ENCODE peak calls at places on chromosomes 1 and 21, in four cellular contexts. G is Panc1, P is ascending aorta, T is dorsolateral prefrontal cortex. Q is an unnamed sample.
A peak's percentile ranks its signal among the peaks of the same experiment; 100 is the strongest.

GRCh38 chr1:224245188-224245587 is 62.1 kb downstream of the DEGS1 start:
- DNase-seq in G (no peak), P (peak; percentile 67), T (no peak), Q (no peak)

GRCh38 chr1:7004181-7004580 is 218.9 kb downstream of the CAMTA1 start:
- DNase-seq in G (no peak), P (peak; percentile 34), T (no peak), Q (no peak)

GRCh38 chr1:64891440-64891815 is 74.9 kb downstream of the JAK1 start:
- DNase-seq in G (no peak), P (no peak), T (no peak), Q (no peak)

GRCh38 chr1:81801032-81801833 is 499 bp downstream of the ADGRL2 start:
- DNase-seq in G (peak; percentile 10), P (peak; percentile 88), T (peak; percentile 53), Q (peak; percentile 80)

GRCh38 chr1:52792002-52792401 is 50.6 kb upstream of the ZYG11A start:
- DNase-seq in G (no peak), P (no peak), T (no peak), Q (no peak)

GRCh38 chr1:43532716-43533115 is 2.0 kb downstream of the PTPRF start:
- DNase-seq in G (no peak), P (no peak), T (no peak), Q (no peak)

GRCh38 chr1:109398343-109399225 is 866 bp upstream of the SORT1 start:
- DNase-seq in G (no peak), P (no peak), T (no peak), Q (no peak)

GRCh38 chr1:94947453-94947852 is 20.5 kb upstream of the CNN3 start:
- DNase-seq in G (no peak), P (no peak), T (no peak), Q (no peak)

GRCh38 chr1:204746838-204747442 is 61.4 kb upstream of the LRRN2 start:
- DNase-seq in G (peak; percentile 67), P (no peak), T (no peak), Q (no peak)

GRCh38 chr1:203650012-203650836 is 23.6 kb downstream of the ATP2B4 start:
- DNase-seq in G (no peak), P (peak; percentile 76), T (no peak), Q (no peak)

GRCh38 chr1:52913537-52913936 is 8.0 kb downstream of the ECHDC2 start:
- DNase-seq in G (no peak), P (no peak), T (no peak), Q (no peak)

GRCh38 chr21:44686000-44686781 is 4.2 kb upstream of the KRTAP12-1 start:
- DNase-seq in G (no peak), P (peak; percentile 27), T (peak; percentile 33), Q (peak; percentile 41)

GRCh38 chr1:43348809-43349593 is 9.8 kb upstream of the CDC20 start:
- DNase-seq in G (peak; percentile 53), P (peak; percentile 92), T (no peak), Q (peak; percentile 91)

GRCh38 chr1:225554216-225554812 is 98.6 kb downstream of the ENAH start:
- DNase-seq in G (no peak), P (no peak), T (no peak), Q (no peak)

GRCh38 chr1:79128726-79129125 is 122.2 kb upstream of the ADGRL4 start:
- DNase-seq in G (peak; percentile 46), P (no peak), T (no peak), Q (no peak)

GRCh38 chr1:8595919-8596318 is 221.5 kb downstream of the RERE start:
- DNase-seq in G (no peak), P (no peak), T (no peak), Q (no peak)

GRCh38 chr1:8598783-8599182 is 218.7 kb downstream of the RERE start:
- DNase-seq in G (no peak), P (no peak), T (no peak), Q (no peak)

GRCh38 chr1:8598060-8598724 is 219.2 kb downstream of the RERE start:
- DNase-seq in G (no peak), P (peak; percentile 69), T (peak; percentile 51), Q (no peak)

GRCh38 chr1:8597455-8597854 is 220.0 kb downstream of the RERE start:
- DNase-seq in G (no peak), P (no peak), T (no peak), Q (no peak)

GRCh38 chr1:8595332-8595731 is 222.1 kb downstream of the RERE start:
- DNase-seq in G (no peak), P (no peak), T (no peak), Q (no peak)
- TF ChIP-seq CTCF in G (no peak), P (no peak), T (no peak), Q (no peak)

DNA sequence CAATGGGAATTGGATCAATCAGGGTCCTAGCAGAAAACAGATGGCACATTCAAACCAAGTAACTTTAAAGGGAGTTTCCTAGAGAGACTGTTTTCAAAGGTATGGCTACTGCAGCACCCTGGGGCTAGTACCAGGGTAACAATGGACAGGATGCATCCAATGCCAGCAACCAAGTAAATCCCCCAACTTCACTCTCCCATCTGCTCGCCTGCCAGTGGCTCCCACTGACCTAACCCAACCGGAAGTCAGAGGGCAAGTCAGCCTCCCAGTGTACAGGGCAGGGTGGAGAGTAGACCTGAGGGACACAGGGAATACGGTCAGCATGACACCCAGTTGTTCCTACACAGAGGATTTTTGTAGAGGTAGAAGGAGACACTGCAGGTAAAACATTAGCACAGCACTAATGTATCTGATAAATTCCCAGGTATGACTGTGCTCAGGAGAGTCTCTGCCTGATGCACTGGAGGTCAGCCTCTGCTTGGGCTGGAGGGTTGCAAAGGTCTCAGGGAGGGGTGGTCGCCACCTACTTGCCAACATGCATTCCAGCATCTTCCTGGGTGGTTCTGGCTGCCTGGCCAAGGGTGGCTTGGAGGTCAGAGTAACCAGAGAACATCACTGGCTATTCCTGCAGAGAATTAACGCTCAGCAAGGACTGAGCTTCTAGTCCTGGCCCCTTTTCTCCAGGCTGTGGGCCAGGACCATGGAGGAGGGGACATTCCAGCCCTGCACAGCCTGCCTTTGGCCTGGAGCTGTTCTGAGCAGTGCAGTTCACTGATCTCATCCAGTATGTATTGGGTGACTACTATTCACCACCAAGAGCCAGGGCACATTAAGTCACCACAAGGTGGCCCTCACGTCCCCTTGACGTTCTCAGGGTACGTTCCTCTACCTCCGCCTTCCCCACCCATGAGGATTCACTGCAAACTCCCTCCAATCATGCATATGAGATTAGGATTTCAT is 5.1 kb upstream of the GJA4 start:
- DNase-seq in G (no peak), P (peak; percentile 72), T (no peak), Q (no peak)
- TF ChIP-seq CTCF in G (no peak), P (peak; percentile 56), T (no peak), Q (no peak)

GRCh38 chr1:230086152-230086551 is 19.1 kb downstream of the GALNT2 start:
- DNase-seq in G (no peak), P (no peak), T (no peak), Q (no peak)

GRCh38 chr1:230087034-230087721 is 20.1 kb downstream of the GALNT2 start:
- DNase-seq in G (no peak), P (no peak), T (no peak), Q (no peak)

GRCh38 chr1:230084408-230085177 is 17.6 kb downstream of the GALNT2 start:
- DNase-seq in G (peak; percentile 93), P (peak; percentile 95), T (no peak), Q (no peak)

GRCh38 chr1:230083746-230084407 is 16.8 kb downstream of the GALNT2 start:
- DNase-seq in G (no peak), P (no peak), T (no peak), Q (no peak)

GRCh38 chr1:230085178-230085515 is 18.1 kb downstream of the GALNT2 start:
- DNase-seq in G (no peak), P (no peak), T (no peak), Q (no peak)
- TF ChIP-seq CTCF in G (no peak), P (no peak), T (no peak), Q (no peak)

DNA sequence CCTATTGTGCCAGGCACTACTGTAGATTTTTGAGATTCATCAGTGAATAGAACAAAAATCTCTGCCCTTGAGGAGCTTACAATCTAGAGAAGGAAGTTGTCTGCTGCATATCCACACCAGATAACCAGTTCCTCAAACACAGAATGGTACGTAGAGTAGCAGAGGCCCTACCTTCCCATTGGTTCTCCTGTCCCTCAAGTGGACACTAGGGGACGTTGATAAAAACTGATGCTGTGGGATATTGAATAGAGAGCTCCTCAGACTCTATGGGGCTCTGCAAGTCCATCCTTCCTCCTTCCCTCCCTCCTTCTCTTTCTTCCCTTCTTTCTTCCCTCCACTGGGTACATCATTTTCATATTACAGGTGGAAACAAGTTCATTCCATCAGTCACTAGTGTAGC is 371.3 kb downstream of the PBX1 start:
- DNase-seq in G (no peak), P (no peak), T (no peak), Q (no peak)
- TF ChIP-seq CTCF in G (peak; percentile 13), P (no peak), T (no peak), Q (no peak)

Q was measured in suprapubic skin.